ENCODE peak calls at places on chromosomes 5 and 9, in six cellular contexts. F is astrocyte of the spinal cord, A is endothelial cell, X is SK-N-SH, H is AG04450, M is activated B cell treated with CpG ODN at 0.5 μM for 24 hours. S is an unnamed sample.

GRCh38 chr5:127870914-127871313 is 167.7 kb downstream of the CCDC192 start:
- DNase-seq in F (peak), A (no peak), X (no peak), H (no peak), M (no peak), S (no peak)

GRCh38 chr9:89935791-89936190 is 331.0 kb downstream of the GADD45G start:
- DNase-seq in F (no peak), A (no peak), X (no peak), H (no peak), M (no peak), S (no peak)

GRCh38 chr5:108278285-108279240 is 103.3 kb downstream of the FBXL17 start:
- DNase-seq in F (no peak), A (no peak), X (no peak), H (no peak), M (no peak), S (no peak)

GRCh38 chr9:115364991-115365390 is 247.0 kb upstream of the TNC start:
- DNase-seq in F (peak), A (no peak), X (no peak), H (peak), M (no peak), S (no peak)

GRCh38 chr9:18437315-18438200 is 36.4 kb upstream of the ADAMTSL1 start:
- DNase-seq in F (no peak), A (no peak), X (peak), H (no peak), M (no peak), S (no peak)

GRCh38 chr5:73008831-73009230 is 53.0 kb downstream of the FCHO2 start:
- DNase-seq in F (no peak), A (no peak), X (no peak), H (no peak), M (no peak), S (no peak)

GRCh38 chr9:134969401-134969800 is 51.7 kb upstream of the FCN1 start:
- DNase-seq in F (no peak), A (no peak), X (no peak), H (no peak), M (no peak), S (no peak)

GRCh38 chr9:114005371-114006154 is 72.5 kb downstream of the AMBP start:
- DNase-seq in F (no peak), A (peak), X (no peak), H (no peak), M (no peak), S (peak)

GRCh38 chr5:137265457-137265856 is 233.7 kb downstream of the SPOCK1 start:
- DNase-seq in F (no peak), A (no peak), X (no peak), H (no peak), M (no peak), S (no peak)

GRCh38 chr9:137308102-137308619 is 6.1 kb upstream of the NRARP start:
- DNase-seq in F (no peak), A (no peak), X (peak), H (no peak), M (no peak), S (peak)

GRCh38 chr5:75335952-75336624 is 932 bp upstream of the HMGCR start:
- DNase-seq in F (peak), A (peak), X (peak), H (peak), M (no peak), S (no peak)

GRCh38 chr9:76415154-76415553 is 20.9 kb upstream of the RFK start:
- DNase-seq in F (peak), A (no peak), X (no peak), H (no peak), M (no peak), S (no peak)

GRCh38 chr9:134294228-134295071 is 31.8 kb upstream of the RXRA start:
- DNase-seq in F (no peak), A (no peak), X (peak), H (no peak), M (no peak), S (no peak)

GRCh38 chr5:167723254-167723871 is 568.1 kb upstream of the WWC1 start:
- DNase-seq in F (peak), A (peak), X (peak), H (peak), M (peak), S (peak)

GRCh38 chr5:35659556-35659955 is 41.9 kb downstream of the SPEF2 start:
- DNase-seq in F (no peak), A (no peak), X (no peak), H (no peak), M (no peak), S (no peak)

GRCh38 chr9:82332774-82333152 is 344.2 kb downstream of the SPATA31D1 start:
- DNase-seq in F (no peak), A (no peak), X (no peak), H (no peak), M (no peak), S (no peak)

S was measured in natural killer cell treated with Interleukin-12 subunit alpha and Interleukin-12 subunit beta and Interleukin-15 and Interleukin-18, amount 100 ng/mL, for 72 hours.